ENCODE peak calls at places on chromosomes 11 and 22, in six cellular contexts. F is stromal cell of bone marrow; U is stimulated activated CD4-positive, alpha-beta T cell treated with anti-CD3 and anti-CD28 coated beads, TNF-alpha, amount 100 ng/mL, for 24 hours; T is KBM-7; A is RCC 7860; Y is hypothalamus. J is an unnamed sample.

GRCh38 chr11:91686700-91687099 is 537.9 kb upstream of the FAT3 start:
- DNase-seq in F (no peak), U (no peak), T (no peak), A (no peak), Y (no peak), J (no peak)

GRCh38 chr22:50665212-50665611 is 7.4 kb upstream of the SHANK3 start:
- DNase-seq in F (no peak), U (no peak), T (no peak), A (no peak), Y (no peak), J (no peak)

GRCh38 chr11:2302844-2303626 is 1.2 kb downstream of the TSPAN32 start:
- DNase-seq in F (no peak), U (no peak), T (no peak), A (no peak), Y (no peak), J (peak; percentile 63)

GRCh38 chr22:44031111-44031963 is 7.2 kb downstream of the PARVB start:
- DNase-seq in F (no peak), U (no peak), T (peak; percentile 21), A (no peak), Y (no peak), J (peak; percentile 64)

GRCh38 chr11:130534525-130534924 is 86.1 kb downstream of the ADAMTS15 start:
- DNase-seq in F (no peak), U (no peak), T (no peak), A (no peak), Y (no peak), J (no peak)

GRCh38 chr11:120102862-120103118 is 35.1 kb downstream of the TRIM29 start:
- DNase-seq in F (no peak), U (no peak), T (no peak), A (no peak), Y (no peak), J (no peak)

GRCh38 chr22:45844949-45845613 is 131.9 kb downstream of the WNT7B start:
- DNase-seq in F (no peak), U (no peak), T (no peak), A (no peak), Y (no peak), J (no peak)

GRCh38 chr11:32706985-32707736 is 87.3 kb downstream of the CCDC73 start:
- DNase-seq in F (peak; percentile 58), U (no peak), T (no peak), A (peak; percentile 79), Y (no peak), J (no peak)

GRCh38 chr11:134506046-134506445 is 94.0 kb upstream of the B3GAT1 start:
- DNase-seq in F (no peak), U (no peak), T (no peak), A (no peak), Y (no peak), J (no peak)

GRCh38 chr11:113043704-113044103 is 82.5 kb downstream of the NCAM1 start:
- DNase-seq in F (no peak), U (no peak), T (no peak), A (no peak), Y (no peak), J (no peak)

GRCh38 chr11:45859661-45860140 is 12.4 kb downstream of the CRY2 start:
- DNase-seq in F (peak; percentile 93), U (no peak), T (no peak), A (peak; percentile 25), Y (peak; percentile 42), J (no peak)

GRCh38 chr22:46652930-46653331 is 32.7 kb downstream of the GRAMD4 start:
- DNase-seq in F (no peak), U (no peak), T (no peak), A (no peak), Y (no peak), J (no peak)

GRCh38 chr11:45144126-45145082 is 2.0 kb upstream of the PRDM11 start:
- DNase-seq in F (no peak), U (no peak), T (no peak), A (no peak), Y (no peak), J (peak; percentile 41)

GRCh38 chr11:60788401-60789110 is 3.4 kb downstream of the MS4A10 start:
- DNase-seq in F (no peak), U (no peak), T (no peak), A (peak; percentile 6), Y (no peak), J (no peak)

GRCh38 chr11:44349328-44349727 is 39.4 kb upstream of the ALX4 start:
- DNase-seq in F (no peak), U (no peak), T (no peak), A (no peak), Y (no peak), J (no peak)

GRCh38 chr22:23556026-23556620 is 24.0 kb downstream of the IGLL1 start:
- DNase-seq in F (no peak), U (no peak), T (no peak), A (no peak), Y (no peak), J (peak; percentile 21)

GRCh38 chr11:118878187-118878586 is 5.5 kb upstream of the CXCR5 start:
- DNase-seq in F (no peak), U (no peak), T (no peak), A (no peak), Y (no peak), J (peak; percentile 68)

GRCh38 chr22:46471901-46472721 is 65.3 kb downstream of the CELSR1 start:
- DNase-seq in F (no peak), U (no peak), T (no peak), A (peak; percentile 50), Y (no peak), J (no peak)

GRCh38 chr22:48885919-48886305 is 941.8 kb downstream of the BRD1 start:
- DNase-seq in F (no peak), U (no peak), T (no peak), A (no peak), Y (no peak), J (peak; percentile 49)

GRCh38 chr22:31977141-31977781 is 32.9 kb downstream of the YWHAH start:
- DNase-seq in F (no peak), U (peak; percentile 67), T (peak; percentile 84), A (peak; percentile 50), Y (peak; percentile 12), J (peak; percentile 91)

GRCh38 chr22:36435516-36436415 is 45.7 kb downstream of the TXN2 start:
- DNase-seq in F (no peak), U (peak; percentile 18), T (peak; percentile 55), A (peak; percentile 50), Y (no peak), J (peak; percentile 83)

GRCh38 chr11:130449246-130449990 is 973 bp downstream of the ADAMTS15 start:
- DNase-seq in F (no peak), U (no peak), T (no peak), A (no peak), Y (no peak), J (no peak)

GRCh38 chr11:35179466-35180135 is 40.6 kb downstream of the CD44 start:
- DNase-seq in F (no peak), U (no peak), T (no peak), A (no peak), Y (no peak), J (no peak)

GRCh38 chr11:60127311-60127811 is 38.9 kb downstream of the MS4A2 start:
- DNase-seq in F (no peak), U (no peak), T (peak; percentile 14), A (no peak), Y (no peak), J (no peak)

GRCh38 chr11:128458316-128458715 is 129.0 kb downstream of the ETS1 start:
- DNase-seq in F (no peak), U (no peak), T (no peak), A (peak; percentile 94), Y (no peak), J (no peak)

GRCh38 chr11:45412521-45412920 is 126.4 kb upstream of the SYT13 start:
- DNase-seq in F (no peak), U (no peak), T (no peak), A (no peak), Y (no peak), J (no peak)

GRCh38 chr11:66082936-66083698 is 13.0 kb downstream of the PACS1 start:
- DNase-seq in F (no peak), U (no peak), T (no peak), A (no peak), Y (no peak), J (no peak)

GRCh38 chr11:12640926-12641849 is 33.0 kb upstream of the TEAD1 start:
- DNase-seq in F (no peak), U (no peak), T (no peak), A (no peak), Y (no peak), J (no peak)

GRCh38 chr11:2796508-2797180 is 88.9 kb downstream of the CDKN1C start:
- DNase-seq in F (no peak), U (no peak), T (no peak), A (no peak), Y (no peak), J (peak; percentile 58)

GRCh38 chr11:117457031-117457785 is 129.6 kb downstream of the CEP164 start:
- DNase-seq in F (no peak), U (no peak), T (no peak), A (no peak), Y (no peak), J (no peak)

GRCh38 chr11:133966924-133967598 is 10.3 kb upstream of the IGSF9B start:
- DNase-seq in F (no peak), U (peak; percentile 53), T (peak; percentile 49), A (no peak), Y (peak; percentile 19), J (peak; percentile 87)

J was measured in activated effector memory CD4-positive, alpha-beta T cell treated with anti-CD3 and anti-CD28 coated beads, Interleukin-2, amount 50 U/mL, for 16 hours.